ENCODE peak calls at places on chromosomes 6 and 20, in ten cellular contexts. N is ovary, Q is GM06990, U is fibroblast of the aortic adventitia, I is astrocyte of the cerebellum, T is left ventricle myocardium inferior, O is PC-3, G is stomach, L is BJ, F is transverse colon. C is an unnamed sample.

GRCh38 chr20:21125072-21125848 is 622 bp upstream of the KIZ start:
- DNase-seq in N (peak), Q (no peak), U (peak), I (no peak), T (no peak), O (peak), G (peak), L (peak), F (peak), C (peak)

GRCh38 chr6:154822947-154823558 is 89.8 kb downstream of the SCAF8 start:
- DNase-seq in N (no peak), Q (no peak), U (no peak), I (no peak), T (no peak), O (no peak), G (no peak), L (no peak), F (no peak), C (no peak)

GRCh38 chr6:10033223-10033829 is 381.5 kb downstream of the TFAP2A start:
- DNase-seq in N (no peak), Q (no peak), U (no peak), I (no peak), T (no peak), O (peak), G (no peak), L (no peak), F (no peak), C (peak)

GRCh38 chr6:142744836-142745235 is 200.1 kb downstream of the HIVEP2 start:
- DNase-seq in N (no peak), Q (no peak), U (no peak), I (no peak), T (no peak), O (peak), G (no peak), L (no peak), F (no peak), C (no peak)

GRCh38 chr6:150634641-150635292 is 35.1 kb downstream of the PLEKHG1 start:
- DNase-seq in N (no peak), Q (no peak), U (peak), I (no peak), T (no peak), O (no peak), G (no peak), L (peak), F (no peak), C (no peak)

GRCh38 chr6:121944361-121944760 is 455.1 kb upstream of the HSF2 start:
- DNase-seq in N (no peak), Q (no peak), U (peak), I (peak), T (no peak), O (no peak), G (no peak), L (no peak), F (no peak), C (no peak)

GRCh38 chr6:107421696-107422256 is 37.6 kb downstream of the PDSS2 start:
- DNase-seq in N (no peak), Q (no peak), U (no peak), I (no peak), T (no peak), O (no peak), G (no peak), L (no peak), F (no peak), C (no peak)

GRCh38 chr6:120903836-120904235 is 430.4 kb downstream of the TBC1D32 start:
- DNase-seq in N (no peak), Q (no peak), U (no peak), I (no peak), T (no peak), O (no peak), G (no peak), L (no peak), F (no peak), C (no peak)

GRCh38 chr6:142756215-142756630 is 188.8 kb downstream of the HIVEP2 start:
- DNase-seq in N (no peak), Q (no peak), U (peak), I (no peak), T (no peak), O (peak), G (no peak), L (peak), F (no peak), C (peak)

GRCh38 chr6:154448448-154449096 is 61.9 kb downstream of the CNKSR3 start:
- DNase-seq in N (no peak), Q (no peak), U (peak), I (peak), T (no peak), O (no peak), G (no peak), L (no peak), F (peak), C (no peak)

GRCh38 chr6:42404494-42404893 is 47.2 kb downstream of the TRERF1 start:
- DNase-seq in N (no peak), Q (no peak), U (peak), I (no peak), T (no peak), O (peak), G (peak), L (peak), F (peak), C (no peak)

GRCh38 chr6:153099636-153100035 is 31.4 kb downstream of the RGS17 start:
- DNase-seq in N (no peak), Q (peak), U (no peak), I (no peak), T (no peak), O (no peak), G (no peak), L (no peak), F (no peak), C (no peak)

GRCh38 chr6:43972915-43973304 is 154.3 kb downstream of the MRPL14 start:
- DNase-seq in N (peak), Q (no peak), U (peak), I (peak), T (peak), O (peak), G (peak), L (peak), F (peak), C (no peak)

GRCh38 chr6:44675449-44675848 is 287.9 kb downstream of the CDC5L start:
- DNase-seq in N (no peak), Q (no peak), U (no peak), I (no peak), T (no peak), O (peak), G (no peak), L (no peak), F (no peak), C (no peak)

GRCh38 chr6:41232667-41233066 is 4.5 kb downstream of the TREML4 start:
- DNase-seq in N (no peak), Q (no peak), U (no peak), I (no peak), T (no peak), O (no peak), G (no peak), L (no peak), F (no peak), C (no peak)

GRCh38 chr20:60132162-60132826 is 174.1 kb downstream of the CDH26 start:
- DNase-seq in N (no peak), Q (no peak), U (no peak), I (no peak), T (no peak), O (peak), G (no peak), L (no peak), F (no peak), C (no peak)

DNA sequence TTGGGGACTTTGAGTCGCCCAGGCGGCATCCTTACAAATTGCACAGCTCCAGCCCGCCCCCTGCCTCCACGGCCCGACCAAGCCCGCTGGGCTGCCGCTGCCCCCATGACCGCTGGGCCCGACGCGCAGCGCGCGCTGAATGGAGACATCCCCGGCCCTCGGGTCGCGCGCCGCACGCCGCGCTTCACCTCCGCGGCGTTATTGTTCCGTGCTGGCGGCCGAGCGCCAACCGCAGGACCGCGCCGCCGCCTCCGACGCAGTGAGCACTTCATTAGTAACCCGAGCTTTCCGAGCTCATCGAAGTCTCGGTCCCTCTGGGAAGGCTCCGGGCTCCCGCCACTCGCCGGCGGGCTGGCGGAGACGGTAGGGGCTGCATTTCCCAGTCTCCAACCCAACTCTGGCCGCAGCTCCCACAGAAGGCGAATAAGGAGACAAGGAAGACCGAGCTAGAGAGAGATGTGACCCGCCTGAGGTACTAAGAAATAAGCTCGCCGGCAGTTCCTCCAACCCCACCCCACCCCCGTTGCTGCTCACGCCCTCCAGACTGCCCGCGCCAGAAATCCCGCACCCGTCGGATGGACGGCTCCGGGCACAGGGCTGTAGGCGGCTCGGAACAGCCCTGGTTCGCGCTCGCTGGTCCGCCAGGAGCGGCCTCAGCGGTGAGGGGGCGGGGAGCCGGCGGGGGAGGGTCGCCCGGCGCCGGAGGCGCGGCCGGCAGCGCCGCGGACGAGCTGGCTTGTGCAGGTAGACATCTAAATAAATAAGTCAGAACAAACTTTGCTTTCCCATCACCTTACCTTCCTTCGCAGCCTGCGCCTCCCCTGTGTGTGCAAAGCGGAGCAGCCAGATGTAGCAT is 683 bp downstream of the EPHA7 start:
- DNase-seq in N (peak), Q (no peak), U (no peak), I (no peak), T (peak), O (peak), G (no peak), L (no peak), F (peak), C (no peak)
- TF ChIP-seq CTCF in N (no peak), Q (no peak), U (no peak), I (peak), T (no peak), O (no peak), G (no peak), L (no peak), F (no peak), C (peak)

GRCh38 chr20:58795923-58796245 is 54.8 kb downstream of the GNAS-AS1 start:
- DNase-seq in N (no peak), Q (no peak), U (no peak), I (no peak), T (no peak), O (no peak), G (no peak), L (no peak), F (no peak), C (no peak)
- H3K4me3 ChIP-seq in N (no peak), Q (no peak), U (no peak), I (no peak), T (no peak), O (no peak), G (no peak), L (no peak), F (no peak), C (no peak)

GRCh38 chr20:13788167-13788834 is 3.5 kb downstream of the NDUFAF5 start:
- DNase-seq in N (no peak), Q (no peak), U (peak), I (peak), T (no peak), O (peak), G (peak), L (no peak), F (peak), C (no peak)
- TF ChIP-seq CTCF in N (no peak), Q (peak), U (peak), I (peak), T (peak), O (peak), G (no peak), L (peak), F (peak), C (peak)

GRCh38 chr6:3654436-3654835 is 97.1 kb downstream of the PXDC1 start:
- DNase-seq in N (no peak), Q (no peak), U (no peak), I (no peak), T (no peak), O (no peak), G (no peak), L (no peak), F (no peak), C (no peak)
- H3K4me3 ChIP-seq in N (no peak), Q (no peak), U (no peak), I (no peak), T (no peak), O (no peak), G (no peak), L (no peak), F (no peak), C (no peak)

DNA sequence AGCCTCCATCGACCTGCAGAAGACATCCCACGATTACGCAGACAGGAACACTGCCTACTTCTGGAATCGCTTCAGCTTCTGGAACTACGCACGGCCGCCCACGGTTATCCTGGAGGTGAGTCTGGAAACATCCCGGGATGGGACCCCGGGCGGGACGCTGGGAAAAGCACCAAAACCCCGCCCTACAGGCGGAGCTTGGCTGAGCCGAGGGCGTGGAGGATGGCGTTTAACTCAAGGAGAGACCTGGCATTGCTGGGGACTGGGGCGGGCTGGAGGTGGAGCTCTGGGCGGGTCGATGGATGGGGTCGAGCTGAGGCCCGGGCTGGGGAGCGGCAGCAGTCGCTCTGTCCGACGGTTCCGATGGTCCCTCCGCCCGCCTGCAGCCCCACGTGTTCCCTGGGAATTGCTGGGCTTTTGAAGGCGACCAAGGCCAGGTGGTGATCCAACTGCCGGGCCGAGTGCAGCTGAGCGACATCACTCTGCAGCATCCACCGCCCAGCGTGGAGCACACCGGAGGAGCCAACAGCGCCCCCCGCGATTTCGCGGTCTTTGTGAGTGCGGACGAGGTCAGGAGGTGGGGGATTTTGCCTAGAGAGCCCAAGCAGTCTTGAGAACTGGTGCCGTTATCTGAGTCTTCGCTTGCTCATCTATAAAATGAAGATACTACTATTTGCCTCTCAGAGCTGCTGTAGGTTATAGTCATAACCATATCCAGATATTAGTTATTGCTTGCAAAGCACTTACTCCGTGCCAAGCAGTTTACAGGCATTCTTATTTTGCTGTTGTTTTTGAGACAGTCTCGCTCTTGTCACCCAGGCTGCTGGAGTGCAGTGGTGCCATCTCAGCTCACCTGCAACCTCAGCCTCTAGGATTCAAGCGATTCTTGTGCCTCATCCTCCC is 3.8 kb downstream of the SPAG4 start:
- DNase-seq in N (peak), Q (peak), U (peak), I (peak), T (peak), O (peak), G (peak), L (no peak), F (peak), C (no peak)
- TF ChIP-seq CTCF in N (no peak), Q (peak), U (peak), I (peak), T (peak), O (peak), G (no peak), L (peak), F (peak), C (peak)

GRCh38 chr20:46057856-46058655 is 29.0 kb downstream of the SLC12A5 start:
- DNase-seq in N (peak), Q (no peak), U (peak), I (no peak), T (peak), O (no peak), G (peak), L (no peak), F (peak), C (no peak)
- H3K4me3 ChIP-seq in N (no peak), Q (no peak), U (peak), I (peak), T (peak), O (no peak), G (peak), L (peak), F (no peak), C (peak)

DNA sequence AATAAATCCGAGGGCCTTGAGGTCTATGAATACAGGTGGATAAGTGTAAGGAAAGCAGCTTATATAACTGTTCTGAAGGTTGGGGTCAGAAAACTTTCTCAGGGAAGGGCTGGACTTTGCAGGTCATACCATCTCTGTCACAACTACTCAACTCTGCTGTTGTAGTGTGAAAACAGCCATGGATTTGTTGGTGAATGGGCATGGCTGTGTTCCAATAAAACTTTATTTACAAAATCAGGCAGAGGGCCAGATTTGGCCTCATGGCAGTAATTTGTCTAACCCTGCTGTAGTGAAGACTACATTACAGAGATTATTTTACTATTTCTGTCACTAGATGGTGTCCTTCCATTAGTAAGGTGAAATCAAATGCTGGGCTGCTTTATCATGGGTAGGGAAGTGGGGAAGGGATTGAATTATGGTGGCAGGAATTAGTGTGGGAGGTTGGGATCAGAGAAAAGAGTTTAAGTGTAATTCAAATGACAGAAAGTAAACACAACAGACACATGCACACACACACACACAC is 409.6 kb upstream of the CHD6 start:
- DNase-seq in N (no peak), Q (no peak), U (no peak), I (no peak), T (no peak), O (no peak), G (no peak), L (no peak), F (no peak), C (no peak)
- TF ChIP-seq CTCF in N (no peak), Q (no peak), U (no peak), I (no peak), T (peak), O (no peak), G (no peak), L (no peak), F (no peak), C (no peak)

GRCh38 chr6:76165471-76166221 is 93.2 kb upstream of the IMPG1 start:
- DNase-seq in N (no peak), Q (no peak), U (no peak), I (no peak), T (no peak), O (no peak), G (no peak), L (no peak), F (no peak), C (no peak)

GRCh38 chr6:76162811-76163210 is 90.3 kb upstream of the IMPG1 start:
- DNase-seq in N (no peak), Q (no peak), U (no peak), I (no peak), T (no peak), O (no peak), G (no peak), L (no peak), F (no peak), C (no peak)

GRCh38 chr6:76166874-76167273 is 94.4 kb upstream of the IMPG1 start:
- DNase-seq in N (no peak), Q (no peak), U (no peak), I (no peak), T (no peak), O (peak), G (no peak), L (no peak), F (no peak), C (no peak)

GRCh38 chr6:76166297-76166696 is 93.8 kb upstream of the IMPG1 start:
- DNase-seq in N (no peak), Q (no peak), U (no peak), I (no peak), T (no peak), O (no peak), G (no peak), L (no peak), F (no peak), C (no peak)
- H3K4me3 ChIP-seq in N (no peak), Q (no peak), U (no peak), I (no peak), T (no peak), O (no peak), G (no peak), L (no peak), F (no peak), C (no peak)

DNA sequence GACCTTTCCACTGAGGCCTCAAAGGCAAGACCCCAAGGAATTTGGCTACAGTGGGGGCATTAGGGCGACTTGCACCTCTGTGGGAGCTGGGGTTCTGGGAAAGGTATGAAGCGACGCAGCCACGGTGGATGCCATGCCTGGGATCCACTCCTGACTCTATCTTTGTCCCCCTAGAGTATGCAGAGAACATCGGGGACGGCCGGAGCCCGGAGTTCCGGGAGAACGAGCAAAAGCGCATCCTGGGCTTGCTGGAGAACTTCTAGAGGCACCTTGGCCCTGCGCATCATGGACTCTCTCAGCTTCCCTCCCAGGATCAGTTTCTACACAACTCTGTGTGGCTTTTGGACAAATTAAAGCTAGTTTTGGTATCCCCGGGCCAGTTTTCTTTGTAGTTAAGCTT is 31.2 kb upstream of the VSTM2L start:
- DNase-seq in N (no peak), Q (no peak), U (no peak), I (no peak), T (no peak), O (no peak), G (no peak), L (no peak), F (no peak), C (no peak)
- TF ChIP-seq CTCF in N (no peak), Q (no peak), U (no peak), I (no peak), T (no peak), O (no peak), G (no peak), L (no peak), F (no peak), C (no peak)